ENCODE peak calls at places on chromosomes 13 and 19, in seven cellular contexts. One of them, this sample, is unnamed.

GRCh38 chr19:18558595-18558994 is 925 bp downstream of the KXD1 start:
- DNase-seq in thoracic aorta: no peak
- DNase-seq in GM12865: no peak
- DNase-seq in BJ: no peak
- DNase-seq in adipocyte: no peak
- DNase-seq in small intestine: no peak
- DNase-seq in A549: no peak
- DNase-seq in this sample: no peak

GRCh38 chr19:51441410-51442390 is 16.6 kb downstream of the SIGLEC8 start:
- DNase-seq in thoracic aorta: no peak
- DNase-seq in GM12865: peak
- DNase-seq in BJ: no peak
- DNase-seq in adipocyte: no peak
- DNase-seq in small intestine: peak
- DNase-seq in A549: peak
- DNase-seq in this sample: no peak

GRCh38 chr19:51783373-51783772 is 11.6 kb upstream of the FPR3 start:
- DNase-seq in thoracic aorta: no peak
- DNase-seq in GM12865: peak
- DNase-seq in BJ: no peak
- DNase-seq in adipocyte: no peak
- DNase-seq in small intestine: no peak
- DNase-seq in A549: peak
- DNase-seq in this sample: no peak

GRCh38 chr13:46296920-46297319 is 85.2 kb downstream of the LRRC63 start:
- DNase-seq in thoracic aorta: no peak
- DNase-seq in GM12865: no peak
- DNase-seq in BJ: peak
- DNase-seq in adipocyte: peak
- DNase-seq in small intestine: no peak
- DNase-seq in A549: peak
- DNase-seq in this sample: peak

GRCh38 chr19:8610928-8611284 is 391 bp upstream of the ADAMTS10 start:
- DNase-seq in thoracic aorta: no peak
- DNase-seq in GM12865: no peak
- DNase-seq in BJ: no peak
- DNase-seq in adipocyte: no peak
- DNase-seq in small intestine: no peak
- DNase-seq in A549: no peak
- DNase-seq in this sample: no peak

GRCh38 chr13:27704681-27705080 is 83.0 kb downstream of the POLR1D start:
- DNase-seq in thoracic aorta: no peak
- DNase-seq in GM12865: peak
- DNase-seq in BJ: no peak
- DNase-seq in adipocyte: no peak
- DNase-seq in small intestine: peak
- DNase-seq in A549: no peak
- DNase-seq in this sample: no peak

GRCh38 chr19:47713046-47714021 is at the start of gene EHD2:
- DNase-seq in thoracic aorta: no peak
- DNase-seq in GM12865: no peak
- DNase-seq in BJ: no peak
- DNase-seq in adipocyte: peak
- DNase-seq in small intestine: no peak
- DNase-seq in A549: peak
- DNase-seq in this sample: no peak

GRCh38 chr19:2048104-2048958 is 2.7 kb downstream of the MKNK2 start:
- DNase-seq in thoracic aorta: no peak
- DNase-seq in GM12865: peak
- DNase-seq in BJ: no peak
- DNase-seq in adipocyte: no peak
- DNase-seq in small intestine: no peak
- DNase-seq in A549: no peak
- DNase-seq in this sample: no peak

GRCh38 chr19:51531349-51532315 is at the start of gene SIGLEC6:
- DNase-seq in thoracic aorta: no peak
- DNase-seq in GM12865: peak
- DNase-seq in BJ: no peak
- DNase-seq in adipocyte: no peak
- DNase-seq in small intestine: no peak
- DNase-seq in A549: no peak
- DNase-seq in this sample: no peak

GRCh38 chr13:49452725-49453457 is 8.8 kb downstream of the SETDB2 start:
- DNase-seq in thoracic aorta: no peak
- DNase-seq in GM12865: no peak
- DNase-seq in BJ: no peak
- DNase-seq in adipocyte: no peak
- DNase-seq in small intestine: no peak
- DNase-seq in A549: no peak
- DNase-seq in this sample: no peak

GRCh38 chr13:66312312-66313087 is 917.6 kb downstream of the PCDH9 start:
- DNase-seq in thoracic aorta: no peak
- DNase-seq in GM12865: no peak
- DNase-seq in BJ: peak
- DNase-seq in adipocyte: peak
- DNase-seq in small intestine: peak
- DNase-seq in A549: peak
- DNase-seq in this sample: peak

GRCh38 chr13:25493930-25494707 is 122.3 kb downstream of the ATP8A2 start:
- DNase-seq in thoracic aorta: no peak
- DNase-seq in GM12865: no peak
- DNase-seq in BJ: no peak
- DNase-seq in adipocyte: no peak
- DNase-seq in small intestine: no peak
- DNase-seq in A549: no peak
- DNase-seq in this sample: no peak

GRCh38 chr13:43374621-43375020 is 351.2 kb downstream of the DNAJC15 start:
- DNase-seq in thoracic aorta: no peak
- DNase-seq in GM12865: no peak
- DNase-seq in BJ: peak
- DNase-seq in adipocyte: peak
- DNase-seq in small intestine: no peak
- DNase-seq in A549: no peak
- DNase-seq in this sample: no peak

GRCh38 chr19:39438270-39438934 is 2.7 kb upstream of the RPS16 start:
- DNase-seq in thoracic aorta: no peak
- DNase-seq in GM12865: no peak
- DNase-seq in BJ: no peak
- DNase-seq in adipocyte: peak
- DNase-seq in small intestine: no peak
- DNase-seq in A549: no peak
- DNase-seq in this sample: no peak

GRCh38 chr19:45442927-45443461 is 19.3 kb upstream of the ERCC1 start:
- DNase-seq in thoracic aorta: no peak
- DNase-seq in GM12865: peak
- DNase-seq in BJ: no peak
- DNase-seq in adipocyte: peak
- DNase-seq in small intestine: peak
- DNase-seq in A549: peak
- DNase-seq in this sample: no peak

GRCh38 chr19:51571599-51571998 is 516 bp downstream of the ZNF175 start:
- DNase-seq in thoracic aorta: no peak
- DNase-seq in GM12865: no peak
- DNase-seq in BJ: no peak
- DNase-seq in adipocyte: peak
- DNase-seq in small intestine: no peak
- DNase-seq in A549: peak
- DNase-seq in this sample: no peak

GRCh38 chr19:11881151-11881800 is 6.3 kb upstream of the ZNF69 start:
- DNase-seq in thoracic aorta: no peak
- DNase-seq in GM12865: peak
- DNase-seq in BJ: no peak
- DNase-seq in adipocyte: peak
- DNase-seq in small intestine: peak
- DNase-seq in A549: peak
- DNase-seq in this sample: no peak

GRCh38 chr19:7272856-7273578 is 21.2 kb downstream of the INSR start:
- DNase-seq in thoracic aorta: no peak
- DNase-seq in GM12865: peak
- DNase-seq in BJ: no peak
- DNase-seq in adipocyte: peak
- DNase-seq in small intestine: no peak
- DNase-seq in A549: no peak
- DNase-seq in this sample: no peak

DNA sequence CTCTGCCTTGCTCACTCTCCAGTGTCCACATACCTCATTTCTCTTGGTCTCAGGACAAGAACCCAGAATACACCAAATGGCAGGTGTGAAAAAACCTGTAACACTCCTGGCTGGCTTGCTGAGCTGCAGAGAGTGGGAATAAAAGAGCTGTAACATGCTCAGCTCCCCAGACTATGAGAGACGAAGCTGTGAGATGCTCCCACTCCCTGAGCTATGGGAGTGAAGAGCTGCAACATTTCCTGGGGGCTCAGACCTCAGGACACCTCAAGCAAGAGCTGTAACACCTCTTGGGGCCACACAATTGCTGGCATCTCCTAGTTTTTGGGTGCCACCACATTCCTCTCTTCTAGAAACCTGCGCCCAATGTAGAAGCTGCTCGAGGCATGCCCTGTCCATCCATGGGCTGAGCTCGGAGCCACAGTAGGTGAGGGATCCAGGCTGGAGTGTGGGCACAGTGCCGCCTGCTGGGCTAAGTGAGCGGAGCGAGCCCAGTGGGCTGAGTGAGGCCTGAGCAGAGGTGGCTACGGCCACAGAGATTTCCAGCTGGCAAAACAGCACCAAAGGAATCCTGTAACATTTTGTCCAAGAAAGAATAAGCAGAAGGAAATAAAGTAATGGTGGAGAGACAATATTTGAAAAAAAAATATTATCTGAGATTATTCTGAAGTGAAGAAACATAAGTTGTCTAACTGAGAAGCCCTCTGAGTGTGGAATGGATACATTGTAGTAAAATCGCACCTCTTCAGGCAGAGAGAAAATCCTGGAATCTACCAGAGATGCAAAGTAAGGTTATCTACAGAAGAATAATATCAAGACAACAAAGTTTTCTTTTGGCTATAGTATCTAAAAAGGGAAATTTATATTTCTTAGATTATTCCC is 186.2 kb upstream of the PCDH9 start:
- DNase-seq in thoracic aorta: no peak
- DNase-seq in GM12865: peak
- DNase-seq in BJ: no peak
- DNase-seq in adipocyte: peak
- DNase-seq in small intestine: peak
- DNase-seq in A549: peak
- DNase-seq in this sample: peak
- H3K4me3 ChIP-seq in thoracic aorta: no peak
- H3K4me3 ChIP-seq in GM12865: no peak
- H3K4me3 ChIP-seq in BJ: no peak
- H3K4me3 ChIP-seq in adipocyte: no peak
- H3K4me3 ChIP-seq in small intestine: no peak
- H3K4me3 ChIP-seq in A549: no peak
- H3K4me3 ChIP-seq in this sample: no peak

GRCh38 chr19:58497634-58498170 is 14.1 kb downstream of the SLC27A5 start:
- DNase-seq in thoracic aorta: no peak
- DNase-seq in GM12865: no peak
- DNase-seq in BJ: no peak
- DNase-seq in adipocyte: no peak
- DNase-seq in small intestine: no peak
- DNase-seq in A549: no peak
- DNase-seq in this sample: no peak

GRCh38 chr19:58500242-58500641 is 11.6 kb downstream of the SLC27A5 start:
- DNase-seq in thoracic aorta: no peak
- DNase-seq in GM12865: no peak
- DNase-seq in BJ: no peak
- DNase-seq in adipocyte: no peak
- DNase-seq in small intestine: no peak
- DNase-seq in A549: no peak
- DNase-seq in this sample: no peak

GRCh38 chr19:58499021-58499927 is 12.5 kb downstream of the SLC27A5 start:
- DNase-seq in thoracic aorta: peak
- DNase-seq in GM12865: peak
- DNase-seq in BJ: peak
- DNase-seq in adipocyte: peak
- DNase-seq in small intestine: peak
- DNase-seq in A549: peak
- DNase-seq in this sample: peak

DNA sequence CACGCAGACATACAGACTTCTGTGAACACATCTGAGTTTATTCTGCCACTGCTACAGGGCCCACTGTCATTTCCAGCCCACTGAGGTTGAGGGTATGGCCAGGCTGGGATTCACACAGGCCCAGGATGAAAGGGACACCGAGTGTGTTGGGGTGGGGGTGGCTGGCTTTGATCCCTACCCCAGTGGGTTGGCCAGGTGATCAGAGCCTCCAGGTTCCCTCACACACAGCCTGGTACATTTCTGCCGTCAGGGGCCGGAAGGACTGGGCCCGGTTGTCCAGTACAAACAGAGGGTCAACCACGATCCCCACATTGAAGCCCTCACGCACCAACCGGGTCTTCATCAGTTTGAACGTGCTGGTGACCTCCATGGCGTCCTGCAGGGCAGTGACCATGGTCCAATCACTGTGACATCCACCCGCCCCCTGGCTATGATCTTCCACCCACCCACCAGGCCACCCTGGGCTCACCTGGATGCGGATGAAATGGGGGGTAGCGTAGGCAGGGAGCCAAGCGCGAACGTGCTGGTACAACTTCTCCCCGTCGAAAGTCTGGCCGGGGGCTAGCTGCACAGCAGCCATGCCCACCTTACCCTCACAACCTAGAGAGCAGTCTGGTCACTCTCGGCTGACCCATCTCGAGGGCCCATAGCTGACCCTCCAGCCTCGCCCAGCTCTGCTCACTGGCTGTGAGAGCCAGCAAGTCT is 13.3 kb downstream of the SLC27A5 start:
- DNase-seq in thoracic aorta: no peak
- DNase-seq in GM12865: peak
- DNase-seq in BJ: no peak
- DNase-seq in adipocyte: no peak
- DNase-seq in small intestine: no peak
- DNase-seq in A549: no peak
- DNase-seq in this sample: no peak
- H3K4me3 ChIP-seq in thoracic aorta: peak
- H3K4me3 ChIP-seq in GM12865: peak
- H3K4me3 ChIP-seq in BJ: peak
- H3K4me3 ChIP-seq in adipocyte: peak
- H3K4me3 ChIP-seq in small intestine: no peak
- H3K4me3 ChIP-seq in A549: peak
- H3K4me3 ChIP-seq in this sample: peak

GRCh38 chr19:16889429-16889882 is 657 bp downstream of the F2RL3 start:
- DNase-seq in thoracic aorta: no peak
- DNase-seq in GM12865: no peak
- DNase-seq in BJ: no peak
- DNase-seq in adipocyte: no peak
- DNase-seq in small intestine: no peak
- DNase-seq in A549: no peak
- DNase-seq in this sample: no peak
- H3K4me3 ChIP-seq in thoracic aorta: no peak
- H3K4me3 ChIP-seq in GM12865: peak
- H3K4me3 ChIP-seq in BJ: no peak
- H3K4me3 ChIP-seq in adipocyte: no peak
- H3K4me3 ChIP-seq in small intestine: no peak
- H3K4me3 ChIP-seq in A549: no peak
- H3K4me3 ChIP-seq in this sample: no peak

DNA sequence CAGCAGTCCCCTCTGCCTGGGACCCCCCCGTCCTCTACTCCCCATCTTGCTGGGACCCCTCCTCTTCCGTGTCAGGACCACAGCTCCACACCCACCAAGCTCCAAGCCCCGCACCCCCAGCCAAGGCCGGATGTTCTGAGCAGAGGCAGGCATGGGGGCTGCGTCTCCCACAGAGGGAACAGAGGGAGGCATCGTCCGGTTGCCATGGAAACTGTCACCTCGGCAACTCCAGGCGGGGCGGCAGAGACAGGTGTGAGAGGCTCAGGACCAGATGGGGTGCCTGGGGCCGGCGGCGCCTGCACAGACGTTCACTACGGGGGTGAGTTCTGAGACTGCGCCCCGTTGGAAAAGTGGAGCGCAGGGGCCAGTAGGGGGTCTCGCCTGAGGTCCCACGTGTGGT is 5.4 kb downstream of the RNU6-9 start:
- DNase-seq in thoracic aorta: no peak
- DNase-seq in GM12865: peak
- DNase-seq in BJ: no peak
- DNase-seq in adipocyte: no peak
- DNase-seq in small intestine: no peak
- DNase-seq in A549: no peak
- DNase-seq in this sample: no peak
- H3K4me3 ChIP-seq in thoracic aorta: no peak
- H3K4me3 ChIP-seq in GM12865: no peak
- H3K4me3 ChIP-seq in BJ: no peak
- H3K4me3 ChIP-seq in adipocyte: no peak
- H3K4me3 ChIP-seq in small intestine: no peak
- H3K4me3 ChIP-seq in A549: no peak
- H3K4me3 ChIP-seq in this sample: no peak